ENCODE peak calls at places on chromosomes 16 and 17, in ten cellular contexts. W is keratinocyte; I is gastrocnemius medialis; E is cardiac muscle cell; G is uterus; Z is OCI-LY7; V is A549; Q is CD8-positive, alpha-beta T cell; K is lower lobe of right lung; U is colonic mucosa. M is an unnamed sample.

GRCh38 chr17:47803751-47804150 is 17.8 kb downstream of the OSBPL7 start:
- DNase-seq in I (no peak), Z (no peak), Q (no peak), V (no peak), U (no peak), G (no peak), K (no peak), W (no peak), E (no peak), M (no peak)

GRCh38 chr16:2785101-2785991 is 2.0 kb downstream of the PRSS33 start:
- DNase-seq in U (no peak), K (peak; percentile 60), I (no peak), Z (no peak), E (no peak), Q (peak; percentile 42), G (no peak), W (no peak), V (no peak), M (peak; percentile 65)

GRCh38 chr16:3484328-3485096 is 10.8 kb downstream of the C16orf90 start:
- DNase-seq in K (no peak), Q (no peak), E (no peak), W (no peak), I (no peak), V (no peak), Z (no peak), U (no peak), G (no peak), M (no peak)

GRCh38 chr16:69703638-69704037 is 22.7 kb downstream of the NQO1 start:
- DNase-seq in E (peak; percentile 65), Q (no peak), I (no peak), U (no peak), K (no peak), W (no peak), V (no peak), G (no peak), Z (no peak), M (no peak)

GRCh38 chr17:81418710-81419332 is 23.6 kb downstream of the BAHCC1 start:
- DNase-seq in E (no peak), V (peak; percentile 84), W (peak; percentile 92), Q (no peak), G (no peak), U (peak; percentile 70), Z (no peak), I (no peak), K (no peak), M (no peak)

GRCh38 chr17:66930933-66931332 is 33.6 kb upstream of the CACNG4 start:
- DNase-seq in E (peak; percentile 18), Z (peak; percentile 11), Q (no peak), W (no peak), U (no peak), I (no peak), G (no peak), V (peak; percentile 48), K (no peak), M (no peak)

GRCh38 chr17:27817731-27818130 is 17.4 kb upstream of the NOS2 start:
- DNase-seq in I (no peak), E (peak; percentile 42), Q (no peak), Z (no peak), W (no peak), K (no peak), G (no peak), U (no peak), V (no peak), M (no peak)

GRCh38 chr16:86252596-86252995 is 257.7 kb upstream of the FOXF1 start:
- DNase-seq in W (no peak), U (peak; percentile 27), Q (no peak), V (peak; percentile 35), Z (peak; percentile 3), G (no peak), E (peak; percentile 65), K (no peak), I (no peak), M (no peak)

GRCh38 chr16:63789603-63790002 is 1332.3 kb downstream of the CDH11 start:
- DNase-seq in U (no peak), W (no peak), G (no peak), E (peak; percentile 23), Z (peak; percentile 1), I (no peak), Q (no peak), K (no peak), V (peak; percentile 11), M (no peak)

GRCh38 chr17:40443988-40444899 is 994 bp downstream of the IGFBP4 start:
- DNase-seq in K (no peak), W (no peak), Z (no peak), U (peak; percentile 49), V (peak; percentile 52), G (peak; percentile 26), E (peak; percentile 48), I (no peak), Q (no peak), M (no peak)

GRCh38 chr17:82848022-82848592 is 8.3 kb upstream of the ZNF750 start:
- DNase-seq in W (no peak), K (peak; percentile 85), G (peak; percentile 66), V (no peak), I (no peak), Z (no peak), U (peak; percentile 85), Q (peak; percentile 53), E (no peak), M (no peak)

GRCh38 chr17:8109669-8110455 is 8.5 kb downstream of the ALOXE3 start:
- DNase-seq in G (peak; percentile 52), K (peak; percentile 83), Q (peak; percentile 88), U (peak; percentile 75), Z (peak; percentile 85), V (peak; percentile 66), E (peak; percentile 48), I (no peak), W (no peak), M (peak; percentile 63)

GRCh38 chr17:75942473-75942872 is 1.6 kb upstream of the FBF1 start:
- DNase-seq in V (no peak), U (no peak), E (no peak), W (no peak), K (no peak), Q (no peak), I (no peak), Z (no peak), G (no peak), M (no peak)
- TF ChIP-seq CTCF in V (no peak), U (no peak), E (no peak), W (no peak), K (no peak), Q (no peak), I (no peak), Z (no peak), G (no peak), M (no peak)

GRCh38 chr17:57956311-57957119 is 1.3 kb upstream of the CUEDC1 start:
- DNase-seq in I (no peak), V (no peak), Q (peak; percentile 50), G (no peak), E (no peak), K (no peak), W (no peak), U (peak; percentile 21), Z (peak; percentile 54), M (no peak)
- H3K4me3 ChIP-seq in I (no peak overlapping the region), V (peak overlapping the region; percentile 92), Q (no peak overlapping the region), G (no peak overlapping the region), E (no peak overlapping the region), K (no peak overlapping the region), W (no peak overlapping the region), U (no peak overlapping the region), Z (peak overlapping the region; percentile 32), M (no peak overlapping the region)

DNA sequence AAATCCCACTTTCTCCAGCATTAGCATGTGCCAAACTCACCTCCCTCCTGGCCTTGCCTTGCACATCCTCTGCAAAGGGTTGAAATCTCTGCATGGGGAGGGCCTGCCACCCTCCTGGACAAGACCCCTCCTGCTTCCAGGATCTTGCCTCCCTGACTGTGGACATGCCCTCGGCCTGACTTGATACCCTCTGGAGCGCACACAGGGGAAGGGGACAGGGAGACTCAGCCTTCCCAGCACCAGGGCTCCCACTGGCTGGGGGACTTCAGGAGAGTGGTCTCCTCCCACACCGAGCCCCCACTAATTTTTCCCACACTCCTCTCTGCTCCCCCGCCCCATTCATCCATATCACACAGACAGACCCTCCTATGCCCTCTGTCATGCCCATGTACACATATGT is 14.3 kb downstream of the SGCA start:
- DNase-seq in U (no peak), W (no peak), Q (no peak), V (no peak), I (no peak), Z (no peak), G (no peak), K (peak; percentile 13), E (no peak), M (no peak)
- H3K4me1 ChIP-seq in U (peaks cover 6% of the 10 kb centered on the region), W (peaks cover 48% of the 10 kb centered on the region), Q (peaks cover 14% of the 10 kb centered on the region), V (peaks cover 63% of the 10 kb centered on the region), I (peaks cover 22% of the 10 kb centered on the region), Z (peaks cover 37% of the 10 kb centered on the region), G (peaks cover 9% of the 10 kb centered on the region), K (peaks cover 26% of the 10 kb centered on the region), E (peaks cover 24% of the 10 kb centered on the region), M (peaks cover 5% of the 10 kb centered on the region)

DNA sequence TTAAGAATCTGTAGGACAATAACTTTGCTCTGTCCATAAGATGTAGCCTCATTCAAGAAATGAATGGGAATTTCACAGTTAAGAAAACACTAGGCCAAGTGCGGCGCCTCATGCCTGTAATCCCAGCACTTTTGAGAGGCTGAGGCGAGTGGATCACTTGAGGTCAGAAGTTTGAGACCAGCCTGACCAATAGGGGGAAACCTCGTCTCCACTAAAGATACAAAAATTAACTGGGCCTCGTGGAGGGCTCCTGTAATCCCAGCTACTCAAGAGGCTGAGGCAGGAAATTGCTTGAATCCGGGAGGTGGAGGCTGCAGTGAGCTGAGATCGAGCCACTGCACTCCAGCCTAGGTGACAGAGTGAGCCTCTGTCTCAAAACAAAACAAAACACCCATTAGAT is 19.9 kb upstream of the RSL1D1 start:
- DNase-seq in I (no peak), E (peak; percentile 48), Q (no peak), Z (no peak), G (no peak), U (no peak), V (peak; percentile 53), W (no peak), K (no peak), M (no peak)
- TF ChIP-seq CTCF in I (no peak), E (peak; percentile 26), Q (no peak), Z (peak; percentile 65), G (peak; percentile 8), U (no peak), V (peak; percentile 16), W (no peak), K (no peak), M (no peak)

GRCh38 chr16:56610017-56610608 is 1.7 kb downstream of the MT2A start:
- DNase-seq in W (no peak), K (peak; percentile 81), Q (peak; percentile 58), Z (peak; percentile 32), E (peak; percentile 85), U (peak; percentile 61), I (peak; percentile 64), G (peak; percentile 40), V (peak; percentile 75), M (no peak)
- H3K4me3 ChIP-seq in W (peak overlapping the region; percentile 92), K (peak overlapping the region; percentile 72), Q (peak overlapping the region; percentile 95), Z (peak overlapping the region; percentile 66), E (no peak overlapping the region), U (peak overlapping the region; percentile 54), I (peak overlapping the region; percentile 75), G (peak overlapping the region; percentile 58), V (peak overlapping the region; percentile 61), M (no peak overlapping the region)

M was measured in pancreas.